ENCODE peak calls at places on chromosomes 2 and 18, in six cellular contexts. U, M, Z, W, V and K are unnamed samples.

GRCh38 chr2:55155764-55156221 is 76.3 kb downstream of the CLHC1 start:
- DNase-seq in W (no peak), V (peak), Z (no peak), M (no peak), U (peak), K (no peak)

GRCh38 chr18:75698861-75699260 is 271.4 kb upstream of the SMIM21 start:
- DNase-seq in Z (no peak), W (no peak), M (no peak), V (no peak), U (no peak), K (no peak)

GRCh38 chr2:46657042-46657504 is 177.7 kb downstream of the TMEM247 start:
- DNase-seq in Z (no peak), M (no peak), U (no peak), W (no peak), V (no peak), K (no peak)

GRCh38 chr2:13682878-13683277 is 949.6 kb upstream of the LRATD1 start:
- DNase-seq in Z (no peak), U (no peak), W (no peak), V (peak), M (no peak), K (no peak)

GRCh38 chr2:120909102-120909501 is 173.4 kb downstream of the GLI2 start:
- DNase-seq in W (no peak), V (no peak), U (no peak), Z (no peak), M (peak), K (no peak)

GRCh38 chr2:12504443-12504842 is 212.3 kb upstream of the TRIB2 start:
- DNase-seq in Z (no peak), U (no peak), W (no peak), V (peak), M (no peak), K (no peak)

GRCh38 chr2:104521247-104521646 is 332.7 kb upstream of the POU3F3 start:
- DNase-seq in V (no peak), Z (no peak), U (no peak), W (no peak), M (no peak), K (no peak)

GRCh38 chr2:8583400-8584173 is 98.3 kb upstream of the ID2 start:
- DNase-seq in U (no peak), Z (peak), W (peak), V (peak), M (peak), K (no peak)

GRCh38 chr2:128603411-128603924 is 284.8 kb upstream of the HS6ST1 start:
- DNase-seq in M (no peak), V (no peak), W (no peak), Z (no peak), U (no peak), K (no peak)

GRCh38 chr2:182784777-182785176 is 68.7 kb downstream of the DNAJC10 start:
- DNase-seq in M (no peak), Z (no peak), V (peak), W (no peak), U (peak), K (no peak)

GRCh38 chr2:138435701-138436100 is 65.9 kb upstream of the SPOPL start:
- DNase-seq in M (no peak), U (no peak), V (no peak), W (no peak), Z (no peak), K (no peak)

GRCh38 chr2:210558708-210559107 is 2.3 kb downstream of the CPS1 start:
- DNase-seq in V (peak), U (no peak), M (no peak), Z (no peak), W (no peak), K (no peak)

GRCh38 chr18:48236822-48237221 is 172.4 kb downstream of the ZBTB7C start:
- DNase-seq in V (no peak), M (no peak), W (no peak), Z (no peak), U (no peak), K (no peak)

GRCh38 chr2:144515694-144516416 is 4.1 kb downstream of the ZEB2 start:
- DNase-seq in Z (no peak), M (peak), U (no peak), V (peak), W (no peak), K (no peak)

GRCh38 chr2:168336786-168337388 is 89.5 kb upstream of the STK39 start:
- DNase-seq in V (no peak), Z (peak), W (peak), U (peak), M (no peak), K (no peak)

GRCh38 chr18:45752681-45753080 is 28.7 kb downstream of the SLC14A1 start:
- DNase-seq in W (no peak), V (no peak), M (no peak), U (no peak), Z (no peak), K (no peak)

GRCh38 chr18:46867471-46868170 is 49.7 kb downstream of the PIAS2 start:
- DNase-seq in V (no peak), Z (no peak), M (no peak), U (no peak), W (no peak), K (no peak)

GRCh38 chr2:216492951-216493685 is 5.5 kb upstream of the RPL37A start:
- DNase-seq in Z (no peak), U (no peak), W (no peak), M (no peak), V (peak), K (peak)

GRCh38 chr2:181158453-181158852 is 178.0 kb downstream of the UBE2E3 start:
- DNase-seq in W (no peak), M (no peak), U (no peak), V (no peak), Z (no peak), K (no peak)

GRCh38 chr2:9519250-9519649 is 36.4 kb downstream of the ADAM17 start:
- DNase-seq in M (no peak), W (no peak), V (peak), Z (no peak), U (no peak), K (no peak)

GRCh38 chr2:227821043-227821942 is 7.7 kb downstream of the CCL20 start:
- DNase-seq in V (no peak), M (no peak), Z (no peak), W (no peak), U (no peak), K (no peak)

GRCh38 chr2:20627712-20628380 is 23.1 kb downstream of the HS1BP3 start:
- DNase-seq in M (peak), U (no peak), V (no peak), Z (no peak), W (no peak), K (no peak)

GRCh38 chr2:54473876-54474275 is 17.7 kb downstream of the SPTBN1 start:
- DNase-seq in Z (no peak), U (no peak), V (peak), W (no peak), M (no peak), K (no peak)

GRCh38 chr2:178553047-178553446 is 72.8 kb downstream of the PLEKHA3 start:
- DNase-seq in V (peak), W (no peak), M (no peak), Z (no peak), U (no peak), K (no peak)

GRCh38 chr2:57080035-57080434 is 896.2 kb downstream of the CCDC85A start:
- DNase-seq in V (peak), U (no peak), W (no peak), M (no peak), Z (no peak), K (no peak)

GRCh38 chr2:227506456-227506855 is 34.5 kb downstream of the AGFG1 start:
- DNase-seq in Z (no peak), U (no peak), V (no peak), W (no peak), M (no peak), K (no peak)

GRCh38 chr2:108616731-108617161 is 82.5 kb downstream of the LIMS1 start:
- DNase-seq in Z (no peak), U (peak), W (no peak), V (peak), M (no peak), K (no peak)

GRCh38 chr18:50654658-50655550 is 95.0 kb downstream of the MAPK4 start:
- DNase-seq in Z (no peak), V (no peak), W (no peak), U (no peak), M (no peak), K (peak)

GRCh38 chr18:57063601-57064000 is 83.3 kb upstream of the BOD1L2 start:
- DNase-seq in W (no peak), M (no peak), V (no peak), U (no peak), Z (no peak), K (no peak)

GRCh38 chr2:15582645-15583340 is 8.9 kb upstream of the DDX1 start:
- DNase-seq in U (no peak), W (no peak), Z (no peak), V (no peak), M (no peak), K (no peak)

GRCh38 chr18:36697905-36698304 is 130.9 kb downstream of the TPGS2 start:
- DNase-seq in U (peak), V (peak), Z (no peak), W (no peak), M (no peak), K (no peak)

GRCh38 chr18:48896875-48897511 is 53.8 kb downstream of the SMAD7 start:
- DNase-seq in W (no peak), U (peak), V (peak), M (peak), Z (no peak), K (no peak)

GRCh38 chr2:131408176-131408575 is 44.2 kb upstream of the RAB6D start:
- DNase-seq in W (no peak), M (no peak), Z (no peak), V (no peak), U (no peak), K (no peak)

GRCh38 chr2:119823734-119824334 is 64.1 kb downstream of the PTPN4 start:
- DNase-seq in V (peak), W (no peak), M (no peak), Z (peak), U (no peak), K (no peak)
- H3K27ac ChIP-seq in V (no peak), W (no peak), M (no peak), Z (no peak), U (no peak), K (no peak)

DNA sequence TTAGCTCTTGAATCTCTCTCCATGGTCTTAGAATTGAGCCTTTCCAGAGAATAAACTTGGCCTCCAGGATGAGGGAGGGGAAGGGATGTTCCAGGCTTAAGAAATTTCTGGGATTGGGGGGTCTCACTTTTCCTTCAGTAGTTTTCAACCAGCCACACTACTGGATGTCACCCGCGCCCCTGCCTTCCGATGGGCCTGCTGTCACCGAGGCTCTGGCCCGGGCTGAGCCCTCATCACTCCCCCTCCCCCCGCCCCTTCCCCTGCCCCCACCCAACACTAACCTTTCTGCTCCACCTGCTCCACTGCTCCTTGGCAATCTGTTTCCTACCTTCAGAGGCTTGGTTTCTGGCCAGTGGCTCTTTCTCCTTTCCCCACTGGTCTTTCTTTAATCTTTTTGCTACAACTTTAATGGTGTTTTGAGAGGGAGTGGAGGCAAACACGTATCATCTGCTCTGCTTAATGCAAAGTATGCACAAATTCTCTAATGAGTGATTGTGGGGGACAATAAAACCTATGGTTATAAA is 155.2 kb downstream of the WDSUB1 start:
- DNase-seq in Z (no peak), W (no peak), U (no peak), V (no peak), M (no peak), K (no peak)
- H3K27ac ChIP-seq in Z (no peak), W (no peak), U (no peak), V (peak), M (no peak), K (no peak)

GRCh38 chr2:41968182-41968578 is 79.6 kb upstream of the PKDCC start:
- DNase-seq in U (no peak), M (no peak), Z (no peak), V (no peak), W (no peak), K (no peak)
- H3K27ac ChIP-seq in U (no peak), M (no peak), Z (no peak), V (no peak), W (no peak), K (peak)

GRCh38 chr2:99754215-99754614 is 264.4 kb upstream of the REV1 start:
- DNase-seq in U (peak), M (no peak), V (peak), W (no peak), Z (no peak), K (no peak)

GRCh38 chr2:99762714-99763113 is 272.9 kb upstream of the REV1 start:
- DNase-seq in M (no peak), U (no peak), Z (no peak), W (no peak), V (no peak), K (no peak)

GRCh38 chr2:99753505-99753904 is 263.7 kb upstream of the REV1 start:
- DNase-seq in U (no peak), Z (no peak), W (no peak), V (no peak), M (no peak), K (no peak)

GRCh38 chr2:99756059-99756458 is 266.2 kb upstream of the REV1 start:
- DNase-seq in W (no peak), U (no peak), V (no peak), Z (no peak), M (no peak), K (no peak)

DNA sequence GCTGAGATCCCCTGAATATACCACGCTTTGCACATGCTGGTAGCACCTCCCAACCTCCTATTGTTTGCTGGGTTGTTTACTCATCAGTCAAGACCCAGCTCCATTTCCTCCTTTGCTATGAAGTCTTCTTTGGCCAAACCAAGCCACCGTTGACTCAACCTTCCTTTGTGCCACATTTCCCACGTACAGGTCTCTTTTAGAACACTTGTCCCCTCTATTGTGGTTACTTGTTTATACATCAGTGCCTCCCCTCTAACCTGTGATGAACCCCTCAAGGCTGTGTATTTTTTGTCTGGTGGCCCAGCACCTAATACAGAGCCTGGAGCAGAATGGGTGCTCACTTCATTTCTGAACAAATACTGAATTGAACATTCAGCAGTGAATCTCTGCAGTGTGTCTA is 267.9 kb upstream of the REV1 start:
- DNase-seq in U (no peak), W (no peak), Z (no peak), V (no peak), M (no peak), K (no peak)
- H3K27ac ChIP-seq in U (no peak), W (no peak), Z (no peak), V (no peak), M (no peak), K (no peak)

GRCh38 chr18:770583-770961 is 41.5 kb downstream of the YES1 start:
- DNase-seq in M (no peak), Z (no peak), V (no peak), W (no peak), U (no peak), K (no peak)
- H3K27ac ChIP-seq in M (no peak), Z (no peak), V (no peak), W (no peak), U (no peak), K (no peak)

GRCh38 chr2:237192881-237193280 is 107.2 kb downstream of the COPS8 start:
- DNase-seq in V (no peak), U (no peak), M (no peak), W (no peak), Z (no peak), K (no peak)

GRCh38 chr2:237190958-237191692 is 105.4 kb downstream of the COPS8 start:
- DNase-seq in U (no peak), W (no peak), Z (no peak), V (no peak), M (no peak), K (no peak)

GRCh38 chr2:237193436-237193835 is 107.7 kb downstream of the COPS8 start:
- DNase-seq in M (no peak), W (no peak), Z (no peak), V (no peak), U (no peak), K (no peak)

GRCh38 chr2:237189799-237190198 is 104.1 kb downstream of the COPS8 start:
- DNase-seq in V (no peak), Z (no peak), M (no peak), W (no peak), U (no peak), K (no peak)

GRCh38 chr2:237191693-237192076 is 106.0 kb downstream of the COPS8 start:
- DNase-seq in V (no peak), U (no peak), W (no peak), M (no peak), Z (no peak), K (no peak)
- H3K27ac ChIP-seq in V (no peak), U (no peak), W (no peak), M (no peak), Z (no peak), K (no peak)

DNA sequence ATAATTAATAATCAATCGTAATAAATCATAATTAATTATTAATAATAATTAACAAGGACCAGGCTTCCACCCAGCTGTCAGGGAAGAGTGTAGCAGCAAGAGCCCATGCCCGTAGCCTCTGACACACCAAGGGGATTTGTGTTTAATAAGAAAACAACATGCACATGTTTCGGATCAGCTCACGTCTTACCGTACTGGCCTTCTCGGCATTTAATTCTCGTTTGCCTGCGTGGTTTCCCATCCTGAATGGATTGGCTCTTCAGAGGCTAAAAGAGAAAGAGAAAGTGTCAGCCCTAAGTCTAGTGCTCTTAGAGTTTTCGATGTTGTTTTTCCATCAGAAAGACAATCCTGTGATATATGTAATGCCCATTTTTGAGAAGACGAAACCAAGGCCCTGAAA is 27.6 kb downstream of the MBP start:
- DNase-seq in Z (no peak), U (no peak), W (no peak), M (no peak), V (no peak), K (no peak)
- H3K27ac ChIP-seq in Z (peak), U (no peak), W (peak), M (no peak), V (no peak), K (no peak)